ENCODE peak calls at places on chromosomes 12 and 14, in five cellular contexts. G is NB4, V is heart right ventricle, F is transverse colon, Y is ovary. R is an unnamed sample.

GRCh38 chr12:65999564-66000280 is 130.8 kb downstream of the LLPH start:
- DNase-seq in G (no peak), V (no peak), F (no peak), Y (no peak), R (no peak)

GRCh38 chr14:96088911-96089310 is 49.7 kb downstream of the C14orf132 start:
- DNase-seq in G (no peak), V (no peak), F (no peak), Y (no peak), R (no peak)

GRCh38 chr14:38116895-38117294 is 90.8 kb upstream of the SSTR1 start:
- DNase-seq in G (no peak), V (no peak), F (no peak), Y (no peak), R (no peak)

GRCh38 chr12:113445544-113446176 is 23.5 kb downstream of the SDSL start:
- DNase-seq in G (peak; percentile 70), V (no peak), F (no peak), Y (no peak), R (no peak)

GRCh38 chr14:94129758-94130414 is 482 bp upstream of the IFI27L2 start:
- DNase-seq in G (peak; percentile 37), V (peak; percentile 67), F (no peak), Y (peak; percentile 61), R (peak; percentile 50)

GRCh38 chr12:22729898-22730443 is 105.0 kb downstream of the ETNK1 start:
- DNase-seq in G (peak; percentile 47), V (peak; percentile 9), F (no peak), Y (no peak), R (no peak)

GRCh38 chr14:89000007-89000942 is 175.8 kb downstream of the TTC8 start:
- DNase-seq in G (peak; percentile 94), V (no peak), F (peak; percentile 68), Y (no peak), R (no peak)

GRCh38 chr14:85471744-85472143 is 58.2 kb upstream of the FLRT2 start:
- DNase-seq in G (no peak), V (peak; percentile 36), F (no peak), Y (no peak), R (no peak)

GRCh38 chr12:16604853-16605252 is 1.1 kb downstream of the LMO3 start:
- DNase-seq in G (no peak), V (no peak), F (no peak), Y (no peak), R (no peak)

GRCh38 chr12:85804663-85805062 is 31.5 kb downstream of the RASSF9 start:
- DNase-seq in G (no peak), V (no peak), F (no peak), Y (no peak), R (no peak)

GRCh38 chr12:21337959-21338704 is 3.4 kb upstream of the SLCO1A2 start:
- DNase-seq in G (no peak), V (no peak), F (no peak), Y (no peak), R (no peak)

GRCh38 chr14:88515499-88516221 is 39.1 kb downstream of the PTPN21 start:
- DNase-seq in G (no peak), V (no peak), F (no peak), Y (no peak), R (no peak)

GRCh38 chr12:3004655-3005565 is 45.7 kb downstream of the TEAD4 start:
- DNase-seq in G (peak; percentile 23), V (no peak), F (no peak), Y (no peak), R (no peak)

GRCh38 chr12:14416658-14417057 is 51.2 kb downstream of the ATF7IP start:
- DNase-seq in G (peak; percentile 47), V (peak; percentile 32), F (no peak), Y (no peak), R (no peak)

GRCh38 chr14:57209561-57209960 is 59.1 kb downstream of the EXOC5 start:
- DNase-seq in G (no peak), V (no peak), F (no peak), Y (no peak), R (no peak)

GRCh38 chr14:103259801-103260628 is 74.0 kb upstream of the EIF5 start:
- DNase-seq in G (no peak), V (no peak), F (peak; percentile 43), Y (no peak), R (no peak)

GRCh38 chr12:953776-954175 is 4.3 kb upstream of the RAD52 start:
- DNase-seq in G (peak; percentile 9), V (no peak), F (no peak), Y (no peak), R (no peak)

GRCh38 chr12:20549115-20549719 is 145.9 kb upstream of the SLCO1C1 start:
- DNase-seq in G (peak; percentile 61), V (peak; percentile 33), F (peak; percentile 26), Y (no peak), R (no peak)

GRCh38 chr14:96502621-96503251 is 554 bp downstream of the PAPOLA start:
- DNase-seq in G (peak; percentile 85), V (peak; percentile 59), F (peak; percentile 58), Y (no peak), R (peak; percentile 50)

GRCh38 chr12:3600951-3601350 is 109.9 kb downstream of the PRMT8 start:
- DNase-seq in G (no peak), V (no peak), F (no peak), Y (no peak), R (no peak)

GRCh38 chr12:119328111-119328510 is 6.4 kb upstream of the CCDC60 start:
- DNase-seq in G (peak; percentile 40), V (peak; percentile 42), F (peak; percentile 8), Y (no peak), R (no peak)

GRCh38 chr12:126708492-126708896 is 1558.5 kb upstream of the TMEM132C start:
- DNase-seq in G (no peak), V (no peak), F (no peak), Y (no peak), R (no peak)

GRCh38 chr14:101174980-101175606 is 271.6 kb upstream of the RTL1 start:
- DNase-seq in G (no peak), V (no peak), F (no peak), Y (no peak), R (no peak)

GRCh38 chr14:64958743-64959142 is 13.4 kb downstream of the RAB15 start:
- DNase-seq in G (no peak), V (no peak), F (no peak), Y (no peak), R (no peak)

GRCh38 chr12:71440393-71441349 is 1.1 kb downstream of the LGR5 start:
- DNase-seq in G (peak; percentile 75), V (no peak), F (peak; percentile 53), Y (no peak), R (no peak)

GRCh38 chr12:100267603-100268281 is 765 bp downstream of the SCYL2 start:
- DNase-seq in G (peak; percentile 44), V (peak; percentile 12), F (no peak), Y (no peak), R (no peak)

GRCh38 chr14:72738181-72738611 is 155.7 kb downstream of the DPF3 start:
- DNase-seq in G (no peak), V (peak; percentile 5), F (no peak), Y (no peak), R (no peak)

GRCh38 chr12:94566345-94566744 is 84.0 kb downstream of the TMCC3 start:
- DNase-seq in G (peak; percentile 72), V (no peak), F (no peak), Y (no peak), R (no peak)

GRCh38 chr14:64806202-64806861 is 73.4 kb downstream of the SPTB start:
- DNase-seq in G (no peak), V (no peak), F (no peak), Y (no peak), R (no peak)

GRCh38 chr14:99624971-99625370 is 20.0 kb upstream of the HHIPL1 start:
- DNase-seq in G (no peak), V (no peak), F (no peak), Y (no peak), R (no peak)

GRCh38 chr12:10175849-10176641 is 2.8 kb upstream of the TMEM52B start:
- DNase-seq in G (no peak), V (no peak), F (peak; percentile 10), Y (no peak), R (no peak)
- TF ChIP-seq CTCF in G (no peak), V (no peak), F (no peak), Y (no peak), R (no peak)

DNA sequence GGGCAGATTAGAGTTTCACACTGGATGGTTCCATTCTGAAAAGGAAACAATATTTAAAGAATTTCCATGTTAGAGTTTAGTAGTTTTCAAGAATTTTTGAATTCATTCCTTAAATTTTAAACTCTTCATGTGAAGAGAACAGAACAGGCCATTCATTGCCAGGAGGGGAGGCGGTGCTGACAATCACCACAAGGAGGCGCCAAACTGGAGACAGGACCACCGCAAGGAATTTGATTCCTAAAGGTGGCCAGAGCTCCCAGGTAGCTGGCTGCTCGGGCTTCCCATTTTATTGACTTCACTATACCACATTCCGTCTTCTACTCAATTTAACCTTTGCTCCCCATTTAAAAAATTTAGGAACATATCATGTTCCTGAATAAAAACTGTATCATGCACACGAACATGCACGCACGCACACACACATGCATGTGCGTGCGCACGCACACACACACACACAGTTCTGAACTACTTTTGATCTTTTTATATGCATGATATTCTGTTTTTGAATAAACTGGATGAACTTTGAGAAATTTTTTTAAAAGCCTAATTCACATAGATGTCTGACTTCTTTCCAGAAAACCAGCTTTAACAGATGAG is 101.2 kb downstream of the NELL2 start:
- DNase-seq in G (peak; percentile 46), V (no peak), F (peak; percentile 29), Y (no peak), R (no peak)
- TF ChIP-seq CTCF in G (peak; percentile 97), V (no peak), F (peak; percentile 67), Y (no peak), R (peak; percentile 63)

GRCh38 chr14:91879196-91879595 is 11.9 kb upstream of the TC2N start:
- DNase-seq in G (no peak), V (no peak), F (no peak), Y (no peak), R (no peak)

GRCh38 chr14:91877376-91877775 is 10.0 kb upstream of the TC2N start:
- DNase-seq in G (no peak), V (no peak), F (no peak), Y (no peak), R (no peak)

GRCh38 chr14:91875515-91876286 is 8.4 kb upstream of the TC2N start:
- DNase-seq in G (no peak), V (no peak), F (peak; percentile 63), Y (no peak), R (no peak)

GRCh38 chr14:91878274-91878673 is 10.9 kb upstream of the TC2N start:
- DNase-seq in G (no peak), V (no peak), F (no peak), Y (no peak), R (no peak)

GRCh38 chr14:91876492-91876891 is 9.2 kb upstream of the TC2N start:
- DNase-seq in G (no peak), V (no peak), F (no peak), Y (no peak), R (no peak)
- TF ChIP-seq CTCF in G (no peak), V (no peak), F (no peak), Y (no peak), R (no peak)

DNA sequence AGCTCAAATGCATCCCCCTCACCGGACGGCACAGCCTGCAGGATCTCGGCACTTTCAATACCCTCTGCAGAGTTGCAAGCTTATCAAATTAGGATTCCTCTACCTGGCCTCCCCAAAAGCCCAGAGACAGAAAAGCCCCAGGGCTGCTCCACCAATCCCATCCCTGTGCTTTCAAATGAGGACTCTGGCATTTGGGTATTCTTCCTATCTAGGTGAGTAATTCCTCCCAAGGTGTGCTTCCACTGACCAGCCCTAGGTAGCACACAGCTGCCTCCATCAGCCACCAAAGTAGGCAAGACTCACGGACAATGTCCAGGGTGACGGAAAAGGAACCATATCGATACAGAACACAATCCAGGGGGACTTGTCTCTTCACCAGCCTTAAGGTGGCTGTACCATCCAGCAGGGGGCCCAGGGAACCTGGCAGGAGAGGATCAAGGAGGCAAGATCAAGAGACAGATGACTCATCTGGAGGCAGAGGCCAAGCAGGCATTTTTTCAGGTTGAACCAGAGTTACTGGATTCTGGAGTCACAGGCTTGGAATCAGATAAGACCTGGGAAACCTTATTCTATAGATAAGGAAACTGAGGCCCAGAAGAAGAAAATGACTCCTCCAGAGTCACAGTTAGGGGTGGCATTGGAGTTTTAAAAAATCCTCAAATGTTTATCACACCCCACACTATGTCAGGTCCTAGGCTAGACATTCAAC is 9.9 kb downstream of the PMEL start:
- DNase-seq in G (peak; percentile 71), V (no peak), F (peak; percentile 27), Y (no peak), R (no peak)
- TF ChIP-seq CTCF in G (peak; percentile 73), V (no peak), F (peak; percentile 7), Y (no peak), R (no peak)

R was measured in left ventricle myocardium inferior.